ENCODE peak calls at places on chromosomes 3 and 15, in four cellular contexts. Q, O, Y and B are unnamed samples.
A peak's percentile ranks its signal among the peaks of the same experiment; 100 is the strongest.

GRCh38 chr3:184712248-184712559 is 340 bp upstream of the MAGEF1 start:
- DNase-seq in Q (no peak), O (no peak), Y (no peak), B (no peak)

GRCh38 chr3:113948015-113948917 is 453 bp downstream of the ZDHHC23 start:
- DNase-seq in Q (peak; percentile 10), O (no peak), Y (peak; percentile 62), B (no peak)

GRCh38 chr3:114649331-114649730 is 355.5 kb downstream of the TIGIT start:
- DNase-seq in Q (no peak), O (no peak), Y (no peak), B (no peak)

GRCh38 chr15:74431645-74432044 is 2.1 kb downstream of the SEMA7A start:
- DNase-seq in Q (no peak), O (no peak), Y (no peak), B (no peak)

GRCh38 chr3:69838217-69838616 is 99.0 kb downstream of the MITF start:
- DNase-seq in Q (no peak), O (no peak), Y (no peak), B (no peak)

GRCh38 chr3:119551525-119552063 is 7.8 kb downstream of the CD80 start:
- DNase-seq in Q (no peak), O (no peak), Y (no peak), B (no peak)

GRCh38 chr3:60431599-60431958 is 819.7 kb downstream of the FHIT start:
- DNase-seq in Q (peak; percentile 71), O (no peak), Y (no peak), B (peak; percentile 44)

GRCh38 chr3:194631696-194632095 is 1.5 kb downstream of the TMEM44 start:
- DNase-seq in Q (no peak), O (no peak), Y (no peak), B (no peak)

GRCh38 chr3:11556851-11557644 is 86.7 kb downstream of the VGLL4 start:
- DNase-seq in Q (no peak), O (no peak), Y (no peak), B (no peak)

GRCh38 chr3:130658666-130659065 is 88.0 kb downstream of the PIK3R4 start:
- DNase-seq in Q (no peak), O (no peak), Y (no peak), B (no peak)

GRCh38 chr3:156630773-156631093 is 43.7 kb upstream of the TIPARP start:
- DNase-seq in Q (no peak), O (no peak), Y (no peak), B (no peak)

GRCh38 chr3:33062814-33063346 is 34.1 kb downstream of the GLB1 start:
- DNase-seq in Q (no peak), O (no peak), Y (no peak), B (no peak)

GRCh38 chr3:136862611-136862951 is 573 bp downstream of the NCK1 start:
- DNase-seq in Q (peak; percentile 64), O (no peak), Y (peak; percentile 33), B (peak; percentile 50)

GRCh38 chr3:39414421-39414907 is 7.9 kb downstream of the RPSA start:
- DNase-seq in Q (peak; percentile 38), O (no peak), Y (no peak), B (peak; percentile 10)
- TF ChIP-seq SPI1 in Q (no peak), O (no peak), Y (no peak), B (no peak)

GRCh38 chr15:32872606-32873291 is 154.9 kb downstream of the GREM1 start:
- DNase-seq in Q (no peak), O (no peak), Y (no peak), B (no peak)
- TF ChIP-seq SPI1 in Q (no peak), O (no peak), Y (no peak), B (no peak)

GRCh38 chr3:72724070-72724469 is 124.2 kb downstream of the SHQ1 start:
- DNase-seq in Q (no peak), O (no peak), Y (no peak), B (no peak)

GRCh38 chr3:72719137-72719536 is 129.1 kb downstream of the SHQ1 start:
- DNase-seq in Q (no peak), O (no peak), Y (no peak), B (no peak)

GRCh38 chr3:72722930-72723726 is 125.1 kb downstream of the SHQ1 start:
- DNase-seq in Q (no peak), O (peak; percentile 35), Y (no peak), B (no peak)

GRCh38 chr3:72725229-72725628 is 123.0 kb downstream of the SHQ1 start:
- DNase-seq in Q (no peak), O (no peak), Y (no peak), B (no peak)

GRCh38 chr3:72721696-72722381 is 126.4 kb downstream of the SHQ1 start:
- DNase-seq in Q (no peak), O (no peak), Y (no peak), B (no peak)
- TF ChIP-seq SPI1 in Q (no peak), O (no peak), Y (no peak), B (no peak)

GRCh38 chr3:4756060-4756775 is 223.0 kb upstream of the BHLHE40 start:
- DNase-seq in Q (no peak), O (no peak), Y (no peak), B (no peak)
- TF ChIP-seq SPI1 in Q (no peak), O (no peak), Y (no peak), B (no peak)

GRCh38 chr3:9828801-9829755 is 14.7 kb downstream of the RPUSD3 start:
- DNase-seq in Q (no peak), O (no peak), Y (no peak), B (no peak)
- TF ChIP-seq SPI1 in Q (no peak), O (no peak), Y (no peak), B (no peak)

DNA sequence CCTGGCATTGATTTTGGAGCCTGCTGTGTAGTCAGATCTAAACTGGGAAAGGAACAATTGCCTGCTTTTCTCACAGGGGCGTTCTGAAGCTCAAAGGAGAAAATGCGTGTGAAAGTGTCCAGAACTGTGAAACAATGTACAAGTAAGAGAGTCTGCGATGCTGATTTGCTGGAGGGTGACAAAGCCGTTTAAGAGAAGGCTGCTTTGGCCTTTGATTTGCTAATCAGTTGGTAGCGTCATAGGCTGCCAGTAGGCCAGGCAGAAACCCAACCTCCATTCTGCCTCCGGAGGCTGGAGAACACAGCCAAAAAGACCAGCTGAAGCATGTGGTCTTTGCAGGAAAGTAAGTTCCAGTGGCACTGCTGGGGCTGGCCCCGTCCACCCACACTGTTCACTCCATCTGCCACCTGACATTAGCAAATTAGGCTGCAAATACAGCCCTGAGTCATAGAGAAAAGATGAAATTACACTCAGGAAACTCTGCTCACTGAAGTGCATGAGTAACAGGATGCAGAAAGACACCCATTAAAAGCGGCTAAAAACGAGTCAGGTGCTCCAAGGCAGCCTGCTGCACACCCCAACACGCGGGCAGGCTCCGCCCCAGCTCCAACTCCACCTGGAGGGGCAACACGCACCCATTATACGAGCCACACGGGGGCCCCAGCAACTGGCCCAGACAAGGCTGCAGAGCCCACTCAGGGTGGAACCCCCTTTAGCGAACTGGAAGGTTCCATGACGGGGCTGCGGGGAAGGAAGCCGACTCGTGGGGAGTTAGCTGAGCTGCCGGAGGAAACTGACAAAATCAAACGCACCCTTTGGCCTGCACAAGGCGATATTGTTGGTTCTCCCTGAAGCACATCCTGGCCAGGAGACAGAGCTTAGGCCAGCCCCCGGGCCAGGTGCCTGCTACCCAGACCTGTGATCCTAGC is 31.6 kb downstream of the ZDHHC19 start:
- DNase-seq in Q (peak; percentile 68), O (peak; percentile 98), Y (peak; percentile 67), B (no peak)
- TF ChIP-seq SPI1 in Q (no peak), O (peak; percentile 9), Y (no peak), B (no peak)

GRCh38 chr3:181782306-181782924 is 70.7 kb downstream of the SOX2 start:
- DNase-seq in Q (no peak), O (no peak), Y (no peak), B (no peak)
- TF ChIP-seq SPI1 in Q (no peak), O (no peak), Y (no peak), B (no peak)